ENCODE peak calls at places on chromosomes 5 and 9, in nine cellular contexts. S is CD8-positive, alpha-beta memory T cell; Y is HCT116; P is lower lobe of right lung; R is CD8-positive, alpha-beta T cell; I is BJ; N is SK-N-SH; A is heart left ventricle; C is adipocyte. O is an unnamed sample. For H3K27me3, the result is how much of the 10 kb centered on the place peaks cover.

GRCh38 chr5:100647461-100648230 is 112.5 kb downstream of the FAM174A start:
- DNase-seq in A (peak), S (no peak), C (peak), N (no peak), I (no peak), Y (no peak), R (no peak), P (peak), O (no peak)

GRCh38 chr9:3337515-3337914 is 188.3 kb downstream of the RFX3 start:
- DNase-seq in C (peak), I (peak), R (no peak), A (no peak), S (no peak), P (no peak), N (peak), Y (peak), O (no peak)

GRCh38 chr9:21392270-21392669 is 7.1 kb upstream of the IFNA2 start:
- DNase-seq in S (no peak), N (peak), Y (peak), I (no peak), R (no peak), C (no peak), P (no peak), A (no peak), O (no peak)

GRCh38 chr9:127966416-127967150 is 14.2 kb downstream of the EEIG1 start:
- DNase-seq in P (no peak), N (peak), A (no peak), S (no peak), R (no peak), C (no peak), Y (no peak), I (no peak), O (no peak)

GRCh38 chr5:5025774-5026406 is 114.2 kb upstream of the ADAMTS16 start:
- DNase-seq in S (no peak), I (no peak), A (no peak), Y (no peak), R (no peak), P (no peak), N (peak), C (no peak), O (no peak)

GRCh38 chr9:111632051-111632450 is 917 bp downstream of the DNAJC25 start:
- DNase-seq in I (no peak), Y (no peak), N (no peak), A (no peak), S (no peak), C (peak), R (no peak), P (no peak), O (no peak)

GRCh38 chr9:120442280-120442597 is 137.7 kb downstream of the CDK5RAP2 start:
- DNase-seq in I (no peak), S (no peak), P (no peak), C (no peak), A (no peak), R (no peak), N (no peak), Y (no peak), O (no peak)

GRCh38 chr9:127838375-127839078 is 15.9 kb downstream of the ENG start:
- DNase-seq in C (peak), N (no peak), I (peak), P (peak), A (peak), S (no peak), R (no peak), Y (no peak), O (no peak)

GRCh38 chr5:126195410-126196100 is 227.7 kb upstream of the GRAMD2B start:
- DNase-seq in R (no peak), N (no peak), A (no peak), I (no peak), P (no peak), C (peak), Y (no peak), S (no peak), O (no peak)

GRCh38 chr5:89327621-89328020 is 444.6 kb upstream of the MEF2C start:
- DNase-seq in A (no peak), I (no peak), N (no peak), S (no peak), R (no peak), C (no peak), Y (no peak), P (no peak), O (no peak)

GRCh38 chr5:160359816-160360215 is 10.6 kb downstream of the C1QTNF2 start:
- DNase-seq in A (no peak), S (no peak), P (no peak), C (no peak), Y (no peak), N (peak), R (no peak), I (no peak), O (no peak)

GRCh38 chr5:40374853-40375252 is 304.9 kb upstream of the PTGER4 start:
- DNase-seq in A (no peak), I (no peak), P (no peak), N (no peak), Y (no peak), C (no peak), S (no peak), R (no peak), O (no peak)

GRCh38 chr5:39399135-39400036 is 25.4 kb downstream of the DAB2 start:
- DNase-seq in I (peak), P (no peak), R (no peak), A (no peak), S (no peak), N (no peak), Y (peak), C (peak), O (no peak)

GRCh38 chr5:39775458-39776365 is 350.9 kb upstream of the DAB2 start:
- DNase-seq in R (no peak), Y (no peak), N (no peak), S (no peak), I (peak), C (peak), P (no peak), A (no peak), O (no peak)

GRCh38 chr5:81165493-81166119 is 67.5 kb upstream of the CKMT2 start:
- DNase-seq in S (peak), A (peak), P (peak), R (peak), N (peak), I (no peak), Y (peak), C (peak), O (peak)

GRCh38 chr9:123710299-123710698 is 219.6 kb downstream of the DENND1A start:
- DNase-seq in C (peak), N (no peak), Y (no peak), I (no peak), A (no peak), S (no peak), R (no peak), P (no peak), O (no peak)

GRCh38 chr5:66958984-66959641 is 237.5 kb downstream of the CD180 start:
- DNase-seq in I (no peak), R (no peak), N (no peak), P (peak), S (no peak), Y (no peak), C (peak), A (peak), O (no peak)

GRCh38 chr9:65411336-65411735 is 126.3 kb upstream of the FOXD4L5 start:
- DNase-seq in I (no peak), Y (no peak), P (no peak), N (no peak), A (no peak), C (no peak), S (no peak), R (no peak), O (no peak)

GRCh38 chr5:65141487-65141886 is 340.2 kb downstream of the ADAMTS6 start:
- DNase-seq in N (no peak), R (no peak), S (no peak), A (no peak), C (no peak), Y (no peak), P (no peak), I (no peak), O (no peak)

GRCh38 chr5:133359861-133360260 is 252.5 kb downstream of the FSTL4 start:
- DNase-seq in R (no peak), S (no peak), C (no peak), I (no peak), P (no peak), Y (no peak), A (no peak), N (no peak), O (no peak)

GRCh38 chr5:88680253-88681132 is 202.5 kb downstream of the MEF2C start:
- DNase-seq in S (peak), N (peak), A (peak), Y (peak), C (peak), I (no peak), P (peak), R (peak), O (peak)

GRCh38 chr5:153551537-153552079 is 61.1 kb downstream of the GRIA1 start:
- DNase-seq in A (no peak), P (no peak), N (peak), Y (peak), I (peak), C (peak), S (no peak), R (no peak), O (no peak)

GRCh38 chr9:75891277-75892167 is 1.0 kb downstream of the PCSK5 start:
- DNase-seq in C (peak), A (peak), S (peak), Y (peak), P (peak), R (peak), N (peak), I (no peak), O (peak)

GRCh38 chr5:54895816-54896341 is 89.5 kb downstream of the ESM1 start:
- DNase-seq in A (peak), S (no peak), P (no peak), Y (peak), I (no peak), R (no peak), C (peak), N (peak), O (no peak)

GRCh38 chr5:169909945-169910344 is 70.3 kb downstream of the INSYN2B start:
- DNase-seq in S (no peak), Y (no peak), N (no peak), R (no peak), C (no peak), A (no peak), P (no peak), I (no peak), O (no peak)

GRCh38 chr5:121805931-121806330 is 45.8 kb upstream of the FTMT start:
- DNase-seq in R (no peak), Y (no peak), I (no peak), P (no peak), C (peak), S (no peak), A (no peak), N (peak), O (no peak)

GRCh38 chr9:131366745-131367401 is 27.0 kb upstream of the PRRC2B start:
- DNase-seq in Y (no peak), C (peak), A (peak), P (no peak), S (no peak), N (peak), I (peak), R (no peak), O (no peak)

GRCh38 chr5:125578551-125578950 is 832.1 kb upstream of the ZNF608 start:
- DNase-seq in Y (no peak), I (no peak), C (no peak), S (no peak), P (no peak), A (no peak), R (no peak), N (no peak), O (no peak)

GRCh38 chr5:40914835-40915234 is 5.5 kb downstream of the C7 start:
- DNase-seq in I (no peak), A (no peak), R (no peak), P (no peak), N (no peak), S (no peak), Y (no peak), C (peak), O (no peak)

GRCh38 chr5:92695123-92696084 is 885.6 kb downstream of the NR2F1-AS1 start:
- DNase-seq in Y (no peak), N (no peak), I (no peak), R (no peak), S (no peak), A (no peak), P (no peak), C (no peak), O (no peak)

GRCh38 chr9:130825051-130825651 is 9.9 kb upstream of the ABL1 start:
- DNase-seq in C (peak), P (no peak), N (peak), R (no peak), A (no peak), I (no peak), Y (no peak), S (no peak), O (no peak)

GRCh38 chr5:114898602-114899001 is 271.1 kb downstream of the TRIM36 start:
- DNase-seq in S (no peak), C (no peak), A (no peak), I (no peak), R (no peak), P (no peak), N (no peak), Y (peak), O (no peak)

GRCh38 chr9:97518909-97519307 is 17.4 kb downstream of the TMOD1 start:
- DNase-seq in Y (no peak), C (no peak), P (no peak), N (no peak), S (no peak), I (peak), R (no peak), A (no peak), O (no peak)

DNA sequence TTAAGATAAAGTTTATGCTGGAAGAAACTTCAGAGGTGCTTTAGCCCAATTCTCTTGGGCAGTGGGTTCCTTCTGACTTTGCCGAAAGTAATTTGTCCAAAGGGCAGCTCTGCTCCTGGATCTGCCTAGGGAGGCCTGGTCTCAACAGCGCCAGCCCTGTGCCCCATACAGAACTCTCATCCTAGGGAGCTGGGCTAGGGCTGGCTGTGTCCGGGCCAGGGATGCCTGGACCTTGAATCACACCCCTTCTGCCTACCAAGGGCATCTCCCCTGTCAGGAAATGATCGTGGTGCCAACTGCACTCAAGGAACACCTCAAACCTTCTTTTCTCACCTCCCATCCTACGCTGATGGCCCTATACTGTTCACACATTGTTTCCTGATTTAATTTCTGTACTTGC is 37.3 kb upstream of the NFIB start:
- DNase-seq in S (no peak), R (no peak), A (peak), C (no peak), P (no peak), N (peak), Y (no peak), I (no peak), O (no peak)
- H3K27me3 ChIP-seq in S (under half), R (under half), A (under half), C (half or more), P (half or more), N (under half), Y (under half), I (half or more), O (under half)

GRCh38 chr9:96084289-96084688 is 208.8 kb downstream of the ERCC6L2 start:
- DNase-seq in I (no peak), N (peak), P (no peak), A (no peak), S (no peak), C (no peak), Y (no peak), R (no peak), O (no peak)
- H3K27me3 ChIP-seq in I (under half), N (under half), P (under half), A (under half), S (under half), C (under half), Y (under half), R (under half), O (under half)

GRCh38 chr5:77643654-77644404 is 5.3 kb upstream of the OTP start:
- DNase-seq in R (no peak), N (peak), S (no peak), I (no peak), C (no peak), Y (no peak), A (no peak), P (no peak), O (no peak)

GRCh38 chr5:77645995-77646639 is 7.6 kb upstream of the OTP start:
- DNase-seq in S (no peak), N (no peak), I (no peak), Y (no peak), C (no peak), P (no peak), A (no peak), R (no peak), O (no peak)

GRCh38 chr5:77645158-77645994 is 6.9 kb upstream of the OTP start:
- DNase-seq in A (no peak), Y (peak), C (peak), N (peak), I (no peak), P (peak), S (peak), R (peak), O (no peak)

GRCh38 chr5:77642915-77643653 is 4.6 kb upstream of the OTP start:
- DNase-seq in R (no peak), A (no peak), S (no peak), C (no peak), P (no peak), I (no peak), N (peak), Y (no peak), O (no peak)

DNA sequence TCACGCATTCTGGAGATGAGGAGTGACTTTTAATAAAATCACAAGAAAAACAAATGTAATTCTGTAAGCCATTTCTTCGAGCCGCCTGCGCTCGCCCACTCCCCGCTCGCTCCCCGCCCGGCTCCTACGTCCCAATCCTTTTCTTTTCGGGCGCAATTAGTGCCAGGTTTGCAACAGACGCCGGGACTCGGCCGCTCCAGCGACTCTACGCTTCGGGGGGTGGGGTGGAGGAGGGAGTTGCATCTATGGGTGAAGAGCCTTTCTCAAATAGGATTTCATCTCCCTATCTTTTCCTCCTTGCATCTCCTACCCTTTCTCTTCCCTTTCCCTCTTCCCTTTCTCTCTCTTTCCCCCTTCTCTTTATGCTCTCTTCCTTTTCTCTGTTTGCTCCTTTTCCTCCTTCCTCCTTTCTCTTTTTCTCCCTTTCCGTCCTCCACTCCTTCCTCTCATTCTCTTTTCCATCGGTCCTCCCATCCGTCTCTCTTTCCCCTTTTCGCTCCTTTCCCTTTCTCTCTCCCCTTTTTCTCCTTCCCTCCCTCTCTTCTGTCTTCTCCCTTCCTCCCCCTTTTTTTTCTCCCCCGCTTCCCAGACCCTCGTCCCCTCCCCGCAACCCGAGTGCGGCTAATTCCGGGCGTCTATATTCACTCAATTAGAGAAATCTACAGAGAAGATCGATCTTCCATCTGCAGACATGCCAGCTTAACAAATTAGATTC is 6.1 kb upstream of the OTP start:
- DNase-seq in R (no peak), A (no peak), N (peak), P (no peak), C (no peak), I (no peak), S (no peak), Y (no peak), O (no peak)
- H3K27me3 ChIP-seq in R (half or more), A (half or more), N (half or more), P (half or more), C (half or more), I (under half), S (half or more), Y (under half), O (half or more)

GRCh38 chr9:133659566-133659965 is 23.4 kb downstream of the DBH start:
- DNase-seq in S (no peak), C (no peak), N (no peak), A (no peak), Y (no peak), P (no peak), I (no peak), R (no peak), O (no peak)
- H3K27me3 ChIP-seq in S (under half), C (half or more), N (under half), A (under half), Y (under half), P (under half), I (under half), R (under half), O (under half)

DNA sequence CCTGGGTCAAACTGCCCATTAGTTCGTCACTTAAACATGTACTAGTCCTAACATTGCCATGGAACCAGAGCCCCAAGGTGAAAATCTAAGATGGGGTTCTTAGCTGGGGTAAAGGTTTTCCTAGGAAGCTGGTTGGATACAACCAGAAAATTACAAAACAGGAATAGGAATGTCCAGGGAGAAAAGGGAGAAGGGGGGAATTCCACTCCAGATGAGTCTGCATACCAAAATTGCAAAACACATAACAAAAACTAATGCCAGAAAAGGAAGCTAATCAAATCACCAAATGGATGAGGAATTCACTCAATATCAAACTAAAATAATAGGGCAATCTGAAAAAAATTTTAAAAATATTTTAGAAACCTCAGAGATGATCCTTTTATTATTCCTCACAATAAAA is 396.2 kb downstream of the EFNA5 start:
- DNase-seq in R (no peak), Y (no peak), S (no peak), P (no peak), A (no peak), I (no peak), N (no peak), C (peak), O (no peak)
- H3K27me3 ChIP-seq in R (under half), Y (under half), S (under half), P (under half), A (under half), I (under half), N (under half), C (under half), O (under half)

GRCh38 chr5:102856374-102856748 is 101.3 kb downstream of the PAM start:
- DNase-seq in A (no peak), P (no peak), R (no peak), S (no peak), Y (no peak), N (no peak), I (peak), C (peak), O (no peak)
- H3K27me3 ChIP-seq in A (under half), P (under half), R (under half), S (under half), Y (under half), N (under half), I (under half), C (under half), O (under half)

DNA sequence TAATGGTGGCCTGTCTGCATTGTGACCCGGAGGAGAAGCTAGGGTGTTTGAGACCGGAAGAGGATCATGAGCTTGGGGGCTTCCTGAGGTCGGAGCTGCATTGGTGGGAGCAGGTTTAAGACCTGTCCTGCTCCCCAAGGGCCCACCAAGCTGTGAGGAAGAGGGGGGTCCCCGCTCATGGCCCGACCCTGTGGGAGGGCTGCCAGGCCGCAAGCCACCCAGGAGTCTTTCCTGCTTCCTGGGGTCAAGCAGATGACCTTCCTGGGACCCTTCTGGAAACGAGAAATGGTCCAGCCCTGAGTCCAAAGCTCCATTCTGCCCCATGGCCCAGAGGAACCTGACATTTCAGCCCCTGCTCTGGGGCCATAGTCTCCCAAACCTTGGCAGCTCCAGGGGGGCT is 61.5 kb upstream of the RNU6ATAC start:
- DNase-seq in Y (no peak), R (no peak), N (no peak), P (peak), S (no peak), C (no peak), I (no peak), A (no peak), O (no peak)
- H3K27me3 ChIP-seq in Y (under half), R (under half), N (under half), P (under half), S (under half), C (under half), I (under half), A (under half), O (under half)

O was measured in naive thymus-derived CD4-positive, alpha-beta T cell.